ENCODE peak calls at places on chromosomes 13 and 19, in six cellular contexts. A, T, L, N, U and M are unnamed samples.

GRCh38 chr19:53328967-53329366 is 4.6 kb upstream of the ZNF845 start:
- DNase-seq in A (peak), T (no peak), L (no peak), N (peak), U (no peak), M (peak)

GRCh38 chr19:46660008-46660517 is 919 bp downstream of the DACT3 start:
- DNase-seq in A (peak), T (no peak), L (no peak), N (peak), U (no peak), M (peak)

GRCh38 chr13:74930402-74931165 is 551.4 kb downstream of the TBC1D4 start:
- DNase-seq in A (no peak), T (peak), L (no peak), N (no peak), U (no peak), M (peak)

GRCh38 chr13:40087021-40088002 is 431.9 kb downstream of the COG6 start:
- DNase-seq in A (no peak), T (no peak), L (no peak), N (no peak), U (no peak), M (no peak)

GRCh38 chr19:2783781-2784145 is 690 bp upstream of the SGTA start:
- DNase-seq in A (no peak), T (no peak), L (no peak), N (no peak), U (no peak), M (no peak)

GRCh38 chr13:98427331-98427995 is 149.4 kb downstream of the STK24 start:
- DNase-seq in A (no peak), T (no peak), L (no peak), N (no peak), U (no peak), M (no peak)

GRCh38 chr13:51148952-51149573 is 38.0 kb upstream of the C13orf42 start:
- DNase-seq in A (no peak), T (peak), L (no peak), N (no peak), U (peak), M (peak)

GRCh38 chr13:69565334-69565733 is 542.3 kb upstream of the ATXN8OS start:
- DNase-seq in A (no peak), T (no peak), L (peak), N (no peak), U (peak), M (peak)

GRCh38 chr19:12994701-12995595 is at the start of gene NFIX:
- DNase-seq in A (peak), T (no peak), L (peak), N (peak), U (peak), M (peak)

GRCh38 chr19:39112338-39112890 is 13.2 kb upstream of the PAK4 start:
- DNase-seq in A (no peak), T (no peak), L (peak), N (no peak), U (no peak), M (peak)

GRCh38 chr19:6708346-6708745 is 12.1 kb downstream of the C3 start:
- DNase-seq in A (no peak), T (no peak), L (no peak), N (no peak), U (no peak), M (no peak)

GRCh38 chr19:3358392-3358918 is 7.9 kb upstream of the NFIC start:
- DNase-seq in A (peak), T (no peak), L (no peak), N (no peak), U (no peak), M (no peak)